ENCODE peak calls at places on chromosomes 7 and 10, in seven cellular contexts. P, T, X, Q, G, R and I are unnamed samples.

GRCh38 chr7:101179117-101179779 is 845 bp downstream of the NAT16 start:
- DNase-seq in P (no peak), T (no peak), X (no peak), Q (no peak), G (no peak), R (no peak), I (peak)

GRCh38 chr10:105844653-105845052 is 1203.6 kb downstream of the SORCS3 start:
- DNase-seq in P (no peak), T (no peak), X (no peak), Q (no peak), G (no peak), R (no peak), I (no peak)

GRCh38 chr10:34635111-34635510 is 180.0 kb downstream of the PARD3 start:
- DNase-seq in P (no peak), T (no peak), X (no peak), Q (no peak), G (no peak), R (no peak), I (no peak)

GRCh38 chr7:1671876-1672451 is 1.9 kb downstream of the ELFN1 start:
- DNase-seq in P (no peak), T (no peak), X (peak), Q (no peak), G (no peak), R (no peak), I (no peak)

GRCh38 chr7:4996696-4997222 is 37.8 kb upstream of the MMD2 start:
- DNase-seq in P (no peak), T (no peak), X (no peak), Q (no peak), G (no peak), R (no peak), I (no peak)

GRCh38 chr10:117541909-117542705 is 439 bp upstream of the EMX2 start:
- DNase-seq in P (no peak), T (no peak), X (peak), Q (no peak), G (no peak), R (peak), I (peak)

GRCh38 chr7:148242271-148242801 is 348.2 kb upstream of the C7orf33 start:
- DNase-seq in P (peak), T (no peak), X (no peak), Q (no peak), G (no peak), R (peak), I (peak)

GRCh38 chr10:122504551-122504950 is 43.2 kb downstream of the HTRA1 start:
- DNase-seq in P (peak), T (peak), X (peak), Q (no peak), G (peak), R (no peak), I (no peak)

GRCh38 chr10:79038104-79038840 is 30.5 kb upstream of the ZMIZ1 start:
- DNase-seq in P (no peak), T (no peak), X (no peak), Q (no peak), G (no peak), R (no peak), I (no peak)

GRCh38 chr7:37833107-37833817 is 15.1 kb upstream of the NME8 start:
- DNase-seq in P (peak), T (peak), X (peak), Q (peak), G (no peak), R (peak), I (peak)

GRCh38 chr10:3417096-3417495 is 244.5 kb upstream of the PITRM1 start:
- DNase-seq in P (no peak), T (no peak), X (no peak), Q (no peak), G (no peak), R (no peak), I (no peak)

GRCh38 chr10:11489591-11489990 is 121.9 kb downstream of the USP6NL start:
- DNase-seq in P (no peak), T (no peak), X (no peak), Q (no peak), G (no peak), R (no peak), I (no peak)

GRCh38 chr10:58554316-58554715 is 41.6 kb downstream of the BICC1 start:
- DNase-seq in P (no peak), T (no peak), X (no peak), Q (no peak), G (no peak), R (no peak), I (no peak)

GRCh38 chr10:98919899-98920298 is 315.8 kb downstream of the HPSE2 start:
- DNase-seq in P (no peak), T (no peak), X (no peak), Q (no peak), G (no peak), R (no peak), I (no peak)

GRCh38 chr7:64541438-64542359 is 21.2 kb downstream of the ZNF680 start:
- DNase-seq in P (no peak), T (no peak), X (no peak), Q (no peak), G (no peak), R (no peak), I (no peak)

GRCh38 chr7:41247128-41247865 is 455.6 kb downstream of the INHBA start:
- DNase-seq in P (no peak), T (no peak), X (no peak), Q (no peak), G (no peak), R (no peak), I (no peak)

GRCh38 chr10:7542189-7542914 is 124.4 kb downstream of the ITIH5 start:
- DNase-seq in P (no peak), T (no peak), X (no peak), Q (no peak), G (no peak), R (no peak), I (no peak)

GRCh38 chr7:100825760-100826545 is 1.4 kb downstream of the EPHB4 start:
- DNase-seq in P (no peak), T (no peak), X (no peak), Q (no peak), G (no peak), R (no peak), I (no peak)

GRCh38 chr10:36375107-36375506 is 733.0 kb upstream of the FZD8 start:
- DNase-seq in P (no peak), T (no peak), X (no peak), Q (no peak), G (no peak), R (no peak), I (no peak)

GRCh38 chr10:124552877-124553276 is 91.3 kb downstream of the LHPP start:
- DNase-seq in P (no peak), T (no peak), X (no peak), Q (no peak), G (no peak), R (no peak), I (no peak)

GRCh38 chr10:13656337-13657183 is 69.8 kb downstream of the PRPF18 start:
- DNase-seq in P (no peak), T (no peak), X (no peak), Q (no peak), G (no peak), R (no peak), I (no peak)

GRCh38 chr10:76136876-76137420 is 705.5 kb downstream of the LRMDA start:
- DNase-seq in P (no peak), T (no peak), X (no peak), Q (no peak), G (no peak), R (no peak), I (no peak)

GRCh38 chr7:130278892-130279690 is 12.4 kb downstream of the CPA2 start:
- DNase-seq in P (no peak), T (no peak), X (no peak), Q (no peak), G (no peak), R (no peak), I (no peak)

GRCh38 chr10:16698457-16698856 is 118.8 kb downstream of the RSU1 start:
- DNase-seq in P (no peak), T (no peak), X (no peak), Q (no peak), G (no peak), R (no peak), I (no peak)

GRCh38 chr10:119522747-119523426 is 19.6 kb downstream of the RGS10 start:
- DNase-seq in P (peak), T (no peak), X (no peak), Q (no peak), G (no peak), R (no peak), I (no peak)

GRCh38 chr10:43078175-43078985 is 1.5 kb downstream of the RET start:
- DNase-seq in P (no peak), T (no peak), X (no peak), Q (no peak), G (no peak), R (no peak), I (no peak)

GRCh38 chr10:43077421-43078171 is 727 bp downstream of the RET start:
- DNase-seq in P (no peak), T (no peak), X (no peak), Q (no peak), G (no peak), R (no peak), I (no peak)

GRCh38 chr10:43082087-43082486 is 5.2 kb downstream of the RET start:
- DNase-seq in P (no peak), T (no peak), X (no peak), Q (no peak), G (no peak), R (no peak), I (no peak)

GRCh38 chr10:43078986-43079273 is 2.1 kb downstream of the RET start:
- DNase-seq in P (no peak), T (peak), X (no peak), Q (no peak), G (no peak), R (peak), I (peak)

GRCh38 chr10:43079823-43080222 is 3.0 kb downstream of the RET start:
- DNase-seq in P (no peak), T (no peak), X (no peak), Q (no peak), G (no peak), R (no peak), I (no peak)
- TF ChIP-seq CTCF in P (no peak), T (no peak), X (no peak), Q (no peak), G (no peak), R (no peak), I (no peak)

GRCh38 chr10:85976267-85976793 is 390.3 kb downstream of the GRID1 start:
- DNase-seq in P (no peak), T (no peak), X (no peak), Q (no peak), G (no peak), R (no peak), I (no peak)
- TF ChIP-seq CTCF in P (no peak), T (no peak), X (no peak), Q (no peak), G (no peak), R (no peak), I (no peak)

DNA sequence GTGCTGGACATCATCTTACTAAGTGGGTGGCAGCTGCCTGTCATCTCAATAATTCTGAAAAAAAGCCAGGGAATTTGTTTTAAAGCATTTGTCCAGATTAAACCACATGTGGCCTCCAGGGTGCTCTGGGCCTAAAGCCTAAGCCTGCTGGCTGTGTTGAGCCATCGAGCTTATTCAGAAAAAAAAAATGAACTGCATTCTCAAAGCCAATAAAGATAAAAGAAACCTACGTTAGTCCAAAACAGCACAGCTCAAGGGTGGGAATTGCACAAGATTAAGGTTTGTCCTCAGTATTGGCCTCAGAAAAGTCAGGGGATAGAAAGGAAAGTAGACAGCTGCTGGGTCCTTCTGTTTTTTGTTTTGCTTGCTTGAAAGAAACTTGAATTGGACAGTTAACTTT is 22.6 kb upstream of the PRTFDC1 start:
- DNase-seq in P (no peak), T (peak), X (no peak), Q (no peak), G (no peak), R (no peak), I (no peak)
- TF ChIP-seq CTCF in P (no peak), T (peak), X (no peak), Q (no peak), G (peak), R (no peak), I (no peak)

GRCh38 chr10:92751534-92751811 is 61.7 kb downstream of the HHEX start:
- DNase-seq in P (no peak), T (no peak), X (no peak), Q (no peak), G (no peak), R (no peak), I (no peak)
- TF ChIP-seq CTCF in P (no peak), T (no peak), X (no peak), Q (no peak), G (no peak), R (no peak), I (no peak)